ENCODE peak calls at places on chromosomes 2 and 18, in four cellular contexts. B is K562, N is HepG2, U is H1. E is an unnamed sample.

GRCh38 chr18:76672627-76673026 is 149.7 kb upstream of the ZNF236 start:
- DNase-seq in B (no peak), N (no peak), U (no peak), E (no peak)

GRCh38 chr2:44063007-44063406 is 67.2 kb upstream of the LRPPRC start:
- DNase-seq in B (no peak), N (no peak), U (no peak), E (no peak)

GRCh38 chr2:205650450-205650849 is 31.9 kb upstream of the NRP2 start:
- DNase-seq in B (no peak), N (no peak), U (peak; percentile 44), E (no peak)

GRCh38 chr2:88832992-88833389 is 141.5 kb downstream of the RPIA start:
- DNase-seq in B (no peak), N (no peak), U (no peak), E (no peak)

GRCh38 chr2:241130316-241130715 is 19.0 kb downstream of the PASK start:
- DNase-seq in B (no peak), N (no peak), U (no peak), E (no peak)

GRCh38 chr2:98601532-98602132 is 6.7 kb downstream of the COA5 start:
- DNase-seq in B (peak; percentile 31), N (peak; percentile 69), U (no peak), E (peak; percentile 23)

GRCh38 chr18:68418881-68419280 is 296.0 kb downstream of the TMX3 start:
- DNase-seq in B (no peak), N (no peak), U (no peak), E (no peak)

GRCh38 chr2:239830718-239831271 is 194.3 kb downstream of the NDUFA10 start:
- DNase-seq in B (no peak), N (no peak), U (no peak), E (no peak)

GRCh38 chr18:9380571-9381390 is 46.2 kb downstream of the TWSG1 start:
- DNase-seq in B (no peak), N (no peak), U (no peak), E (no peak)

GRCh38 chr2:31191931-31192330 is 25.4 kb downstream of the CAPN14 start:
- DNase-seq in B (no peak), N (no peak), U (no peak), E (no peak)

GRCh38 chr2:129011466-129012061 is 692.9 kb upstream of the HS6ST1 start:
- DNase-seq in B (no peak), N (no peak), U (no peak), E (no peak)

GRCh38 chr18:75005622-75006021 is 203.3 kb downstream of the PTGR3 start:
- DNase-seq in B (no peak), N (no peak), U (no peak), E (no peak)

GRCh38 chr2:76958749-76959148 is 563.4 kb downstream of the LRRTM4 start:
- DNase-seq in B (no peak), N (peak; percentile 10), U (no peak), E (no peak)

GRCh38 chr2:36567711-36568408 is 30.1 kb downstream of the FEZ2 start:
- DNase-seq in B (no peak), N (no peak), U (no peak), E (no peak)
- H3K4me1 ChIP-seq in B (no peaks in the 10 kb centered on the region), N (peaks cover 15% of the 10 kb centered on the region), U (no peaks in the 10 kb centered on the region), E (peaks cover 62% of the 10 kb centered on the region)

DNA sequence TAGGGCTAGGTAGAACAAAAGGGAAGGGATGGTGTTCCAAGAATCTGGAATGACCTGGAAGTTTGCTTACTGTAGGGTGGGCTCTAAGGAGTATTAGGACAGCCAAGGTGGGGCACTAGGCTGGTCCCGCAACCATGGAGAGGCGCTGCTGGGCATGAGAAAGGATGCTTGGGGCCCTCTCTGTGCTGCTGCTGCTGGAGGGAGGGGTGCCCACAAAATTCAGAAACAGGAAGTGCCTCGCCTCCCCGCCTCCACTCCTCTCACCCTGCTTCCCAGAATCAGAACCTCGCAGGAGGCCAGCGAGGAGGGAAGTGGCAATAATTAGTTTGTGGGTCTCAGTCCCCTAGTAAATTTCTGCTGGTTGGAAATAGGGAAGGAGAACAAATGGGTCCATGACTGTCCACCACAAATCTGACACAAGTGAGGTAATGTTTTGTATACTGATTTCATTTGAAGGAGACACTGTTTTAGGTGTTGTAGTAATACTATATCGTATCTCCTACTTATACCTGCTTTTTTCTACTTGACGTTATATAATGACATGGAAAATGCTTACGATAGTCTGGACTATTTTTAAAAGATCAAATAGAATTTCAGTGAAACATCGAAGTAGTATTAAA is 7.9 kb upstream of the PDCL3 start:
- DNase-seq in B (no peak), N (no peak), U (no peak), E (no peak)
- TF ChIP-seq FOSL1 in B (no peak), N (no peak), U (no peak), E (no peak)

GRCh38 chr2:27209621-27210401 is 2.0 kb upstream of the ATRAID start:
- DNase-seq in B (no peak), N (peak; percentile 76), U (no peak), E (no peak)
- TF ChIP-seq SRF in B (no peak), N (no peak), U (no peak), E (no peak)

GRCh38 chr2:46848446-46848845 is 67.2 kb downstream of the MCFD2 start:
- DNase-seq in B (no peak), N (no peak), U (no peak), E (no peak)

GRCh38 chr2:46849741-46850474 is 65.7 kb downstream of the MCFD2 start:
- DNase-seq in B (peak; percentile 80), N (no peak), U (no peak), E (no peak)

GRCh38 chr2:46850742-46851141 is 64.9 kb downstream of the MCFD2 start:
- DNase-seq in B (peak; percentile 62), N (no peak), U (no peak), E (no peak)

GRCh38 chr2:46847726-46848421 is 67.7 kb downstream of the MCFD2 start:
- DNase-seq in B (no peak), N (no peak), U (no peak), E (no peak)

DNA sequence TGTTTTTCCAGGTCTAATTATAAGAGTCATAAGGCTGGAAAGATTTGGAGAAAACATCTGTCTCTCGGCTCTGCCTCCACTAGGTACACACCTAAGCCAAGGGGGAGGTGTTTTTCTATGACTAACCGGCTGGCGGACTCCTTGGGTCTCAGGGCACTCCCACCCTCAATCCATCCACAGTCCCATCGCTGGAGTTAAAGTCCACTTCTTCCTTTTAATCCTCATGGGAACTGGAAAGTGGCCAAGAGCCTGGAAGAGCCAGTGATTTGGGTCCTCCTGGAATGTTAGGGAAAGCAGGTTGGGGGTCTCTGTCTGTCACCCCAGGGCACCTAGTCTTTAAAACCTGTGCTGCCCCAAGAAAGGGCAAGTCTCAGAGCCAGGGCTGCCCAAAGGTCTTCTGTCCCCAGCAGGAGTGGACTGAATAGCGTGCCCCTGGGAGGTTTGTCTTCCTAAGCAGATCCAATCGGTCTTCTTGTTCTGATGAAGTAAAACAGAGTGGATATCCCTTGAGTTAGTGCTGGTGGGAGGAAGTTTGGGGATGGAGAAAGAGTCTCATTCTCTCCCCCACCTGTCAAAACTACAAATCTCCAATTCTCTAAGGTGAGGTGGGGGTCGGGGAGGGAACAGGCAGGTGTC is 66.4 kb downstream of the MCFD2 start:
- DNase-seq in B (peak; percentile 39), N (peak; percentile 38), U (no peak), E (no peak)
- H3K4me1 ChIP-seq in B (peaks cover 47% of the 10 kb centered on the region), N (peaks cover 59% of the 10 kb centered on the region), U (no peaks in the 10 kb centered on the region), E (peaks cover 52% of the 10 kb centered on the region)

DNA sequence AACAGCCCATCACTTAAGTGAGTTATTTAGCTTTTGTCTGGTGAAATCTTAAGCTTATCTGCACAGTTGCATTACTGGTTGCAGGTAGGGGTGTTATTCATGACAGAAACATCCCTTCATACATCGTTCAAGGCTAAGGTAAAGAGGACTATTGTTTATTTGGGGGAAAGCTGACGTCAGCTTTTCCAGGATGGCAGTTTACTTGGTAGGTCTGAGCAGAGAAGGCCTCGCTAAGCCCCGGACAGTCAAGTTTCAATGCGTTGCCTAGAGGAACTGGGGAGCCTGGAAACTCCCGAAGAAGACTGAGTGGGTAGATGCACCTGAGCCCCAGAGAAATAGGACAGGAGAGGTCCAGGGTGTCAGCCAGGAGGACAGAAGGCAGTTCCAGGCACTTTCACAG is 2.2 kb downstream of the RNU4ATAC start:
- DNase-seq in B (no peak), N (peak; percentile 76), U (no peak), E (peak; percentile 7)
- TF ChIP-seq FOSL1 in B (no peak), N (no peak), U (no peak), E (no peak)

GRCh38 chr2:64786343-64787018 is 132.8 kb upstream of the SERTAD2 start:
- DNase-seq in B (no peak), N (no peak), U (no peak), E (no peak)

GRCh38 chr2:64787698-64788097 is 134.0 kb upstream of the SERTAD2 start:
- DNase-seq in B (no peak), N (no peak), U (no peak), E (no peak)

GRCh38 chr2:64784168-64785061 is 130.7 kb upstream of the SERTAD2 start:
- DNase-seq in B (no peak), N (peak; percentile 59), U (no peak), E (no peak)

GRCh38 chr2:64785245-64785644 is 131.5 kb upstream of the SERTAD2 start:
- DNase-seq in B (no peak), N (no peak), U (no peak), E (no peak)

DNA sequence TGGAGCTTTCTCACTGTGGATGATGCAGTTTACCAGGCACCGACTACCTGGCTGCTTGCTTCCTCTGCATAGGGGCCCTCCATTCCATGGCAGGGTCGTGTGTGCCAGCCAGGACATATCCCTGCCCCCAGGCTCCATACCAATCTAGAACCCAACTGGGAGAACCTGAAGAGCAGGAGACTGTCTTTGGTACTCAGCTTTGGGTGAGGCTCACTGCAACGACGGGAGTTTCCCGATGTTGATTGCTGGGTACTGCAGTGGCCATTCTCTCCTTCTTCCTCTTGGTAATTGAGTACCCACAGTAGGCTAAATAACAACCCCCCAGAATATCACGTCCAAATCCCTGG is 133.3 kb upstream of the SERTAD2 start:
- DNase-seq in B (no peak), N (no peak), U (no peak), E (no peak)
- TF ChIP-seq SRF in B (no peak), N (no peak), U (no peak), E (no peak)

GRCh38 chr2:238243496-238244076 is 3.7 kb upstream of the HES6 start:
- DNase-seq in B (no peak), N (no peak), U (no peak), E (no peak)
- H3K4me1 ChIP-seq in B (peaks cover 4% of the 10 kb centered on the region), N (peaks cover 44% of the 10 kb centered on the region), U (peaks cover 3% of the 10 kb centered on the region), E (peaks cover 12% of the 10 kb centered on the region)

E was measured in HCT116.